ENCODE peak calls at places on chromosomes 2 and 18, in seven cellular contexts. J is adrenal gland, W is GM10248, K is A549, R is mucosa of gallbladder, H is hypothalamus, X is upper lobe of right lung. T is an unnamed sample.

GRCh38 chr18:3401669-3402620 is 48.0 kb upstream of the TGIF1 start:
- DNase-seq in J (no peak), W (peak; percentile 61), K (no peak), R (no peak), H (no peak), X (no peak), T (no peak)

GRCh38 chr18:41501848-41502247 is 453.2 kb upstream of the PIK3C3 start:
- DNase-seq in J (no peak), W (no peak), K (no peak), R (no peak), H (no peak), X (no peak), T (no peak)

GRCh38 chr2:23596316-23596885 is 211.4 kb downstream of the KLHL29 start:
- DNase-seq in J (peak; percentile 91), W (no peak), K (no peak), R (no peak), H (no peak), X (no peak), T (no peak)

GRCh38 chr2:67600472-67600871 is 203.3 kb downstream of the ETAA1 start:
- DNase-seq in J (no peak), W (no peak), K (peak; percentile 35), R (no peak), H (no peak), X (no peak), T (no peak)

GRCh38 chr18:13565228-13565627 is 161.1 kb downstream of the FAM210A start:
- DNase-seq in J (no peak), W (no peak), K (no peak), R (no peak), H (peak; percentile 24), X (no peak), T (no peak)

GRCh38 chr2:69634197-69634821 is 9.2 kb downstream of the AAK1 start:
- DNase-seq in J (no peak), W (no peak), K (no peak), R (no peak), H (no peak), X (no peak), T (no peak)

GRCh38 chr2:118577202-118577601 is 270.2 kb downstream of the EN1 start:
- DNase-seq in J (no peak), W (no peak), K (no peak), R (no peak), H (no peak), X (no peak), T (no peak)

GRCh38 chr2:171072164-171072563 is 88.5 kb downstream of the TLK1 start:
- DNase-seq in J (no peak), W (no peak), K (no peak), R (no peak), H (no peak), X (no peak), T (no peak)

GRCh38 chr18:42025491-42025890 is 70.5 kb downstream of the PIK3C3 start:
- DNase-seq in J (no peak), W (no peak), K (no peak), R (no peak), H (no peak), X (no peak), T (no peak)

GRCh38 chr2:166972418-166972817 is 84.1 kb downstream of the XIRP2 start:
- DNase-seq in J (no peak), W (no peak), K (no peak), R (no peak), H (no peak), X (no peak), T (no peak)

GRCh38 chr2:184554736-184555135 is 43.6 kb upstream of the ZNF804A start:
- DNase-seq in J (no peak), W (no peak), K (no peak), R (no peak), H (no peak), X (no peak), T (no peak)

GRCh38 chr2:219521066-219521880 is 7.0 kb downstream of the ASIC4 start:
- DNase-seq in J (peak; percentile 75), W (no peak), K (peak; percentile 60), R (no peak), H (no peak), X (no peak), T (peak; percentile 99)

GRCh38 chr18:69239849-69240248 is 160.8 kb upstream of the DOK6 start:
- DNase-seq in J (no peak), W (no peak), K (no peak), R (no peak), H (no peak), X (no peak), T (peak; percentile 97)

GRCh38 chr2:85457877-85458316 is 39.4 kb downstream of the SH2D6 start:
- DNase-seq in J (peak; percentile 73), W (no peak), K (peak; percentile 75), R (no peak), H (no peak), X (no peak), T (no peak)

GRCh38 chr2:81389203-81389602 is 1084.7 kb upstream of the LRRTM1 start:
- DNase-seq in J (no peak), W (no peak), K (peak; percentile 19), R (no peak), H (no peak), X (no peak), T (peak; percentile 15)

GRCh38 chr2:159065313-159065712 is 96.9 kb downstream of the TANC1 start:
- DNase-seq in J (no peak), W (no peak), K (no peak), R (no peak), H (no peak), X (no peak), T (no peak)

GRCh38 chr2:129881786-129882396 is 97.6 kb upstream of the RAB6C start:
- DNase-seq in J (peak; percentile 25), W (no peak), K (no peak), R (no peak), H (no peak), X (peak; percentile 19), T (no peak)

GRCh38 chr2:232363784-232364615 is 14.6 kb upstream of the ALPP start:
- DNase-seq in J (no peak), W (peak; percentile 50), K (no peak), R (no peak), H (no peak), X (peak; percentile 46), T (no peak)

GRCh38 chr2:168780671-168781071 is 21.8 kb upstream of the NOSTRIN start:
- DNase-seq in J (peak; percentile 58), W (no peak), K (peak; percentile 79), R (no peak), H (no peak), X (no peak), T (no peak)